ENCODE peak calls at places on chromosomes 2 and 18, in nine cellular contexts. V is tibial nerve; A is posterior cingulate gyrus; T is AG10803; B is T-helper 17 cell; U is GM19239; Z is stimulated activated CD8-positive, alpha-beta memory T cell treated with anti-CD3 and anti-CD28 coated beads, Interleukin-12 subunit alpha, Interleukin-12 subunit beta, amount 100 ng/mL, for 1 hour; I is activated naive CD8-positive, alpha-beta T cell treated with anti-CD3 and anti-CD28 coated beads, Interleukin-2, amount 50 U/mL, for 24 hours; E is iris pigment epithelial cell. G is an unnamed sample.

GRCh38 chr18:48391863-48392262 is 17.3 kb downstream of the ZBTB7C start:
- DNase-seq in V (no peak), A (no peak), I (no peak), U (no peak), E (no peak), B (no peak), Z (no peak), T (no peak), G (no peak)

GRCh38 chr2:235263205-235264120 is 230.4 kb upstream of the AGAP1 start:
- DNase-seq in V (peak; percentile 83), B (no peak), E (peak; percentile 97), A (peak; percentile 96), U (no peak), T (peak; percentile 86), I (no peak), Z (no peak), G (peak; percentile 56)

GRCh38 chr18:22604986-22605421 is 187.3 kb upstream of the CTAGE1 start:
- DNase-seq in B (no peak), I (no peak), V (no peak), Z (no peak), E (no peak), T (no peak), A (no peak), U (no peak), G (no peak)

GRCh38 chr18:46148810-46149209 is 44.6 kb downstream of the HAUS1 start:
- DNase-seq in Z (no peak), E (peak; percentile 56), V (peak; percentile 18), U (peak; percentile 39), A (peak; percentile 31), T (peak; percentile 64), I (peak; percentile 53), B (no peak), G (peak; percentile 39)

GRCh38 chr2:26848336-26849055 is 564 bp downstream of the DPYSL5 start:
- DNase-seq in U (no peak), B (no peak), E (no peak), Z (no peak), A (peak; percentile 90), V (no peak), I (peak; percentile 8), T (no peak), G (peak; percentile 51)

GRCh38 chr18:23883277-23883790 is 131.2 kb upstream of the TTC39C start:
- DNase-seq in V (peak; percentile 41), Z (no peak), T (peak; percentile 26), A (no peak), I (no peak), U (no peak), B (no peak), E (peak; percentile 16), G (no peak)

GRCh38 chr2:183665976-183666375 is 541.7 kb downstream of the NUP35 start:
- DNase-seq in A (no peak), U (no peak), Z (no peak), T (no peak), E (peak; percentile 3), B (no peak), I (no peak), V (no peak), G (no peak)

GRCh38 chr2:75522543-75523312 is 38.0 kb downstream of the EVA1A start:
- DNase-seq in E (no peak), U (no peak), Z (no peak), I (no peak), T (no peak), A (no peak), V (no peak), B (no peak), G (no peak)

GRCh38 chr2:141992695-141993094 is 138.1 kb downstream of the LRP1B start:
- DNase-seq in B (no peak), A (no peak), T (no peak), V (no peak), Z (no peak), E (no peak), U (no peak), I (no peak), G (no peak)

GRCh38 chr2:165698621-165698946 is 95.5 kb downstream of the GALNT3 start:
- DNase-seq in I (no peak), U (peak; percentile 2), A (no peak), T (peak; percentile 40), B (no peak), Z (no peak), V (no peak), E (peak; percentile 60), G (peak; percentile 65)

GRCh38 chr2:146602856-146603255 is 1242.0 kb upstream of the ACVR2A start:
- DNase-seq in B (no peak), A (no peak), I (no peak), T (no peak), E (peak; percentile 48), U (no peak), Z (no peak), V (no peak), G (no peak)

G was measured in hippocampal formation.